ENCODE peak calls at places on chromosomes 13 and 19, in four cellular contexts. One of them, this sample, is unnamed.

GRCh38 chr13:27961227-27962085 is 7.7 kb downstream of the CDX2 start:
- DNase-seq in stimulated activated CD8-positive, alpha-beta memory T cell treated with anti-CD3 and anti-CD28 coated beads, Interleukin-4, amount 100 ng/mL, for 48 hours: no peak
- DNase-seq in epithelial cell of esophagus: no peak
- DNase-seq in bronchial epithelial cell: no peak
- DNase-seq in this sample: no peak

GRCh38 chr19:16200038-16200775 is 2.5 kb downstream of the AP1M1 start:
- DNase-seq in stimulated activated CD8-positive, alpha-beta memory T cell treated with anti-CD3 and anti-CD28 coated beads, Interleukin-4, amount 100 ng/mL, for 48 hours: peak
- DNase-seq in epithelial cell of esophagus: peak
- DNase-seq in bronchial epithelial cell: no peak
- DNase-seq in this sample: peak

GRCh38 chr13:26216042-26216441 is 6.1 kb downstream of the RNF6 start:
- DNase-seq in stimulated activated CD8-positive, alpha-beta memory T cell treated with anti-CD3 and anti-CD28 coated beads, Interleukin-4, amount 100 ng/mL, for 48 hours: no peak
- DNase-seq in epithelial cell of esophagus: no peak
- DNase-seq in bronchial epithelial cell: no peak
- DNase-seq in this sample: no peak

GRCh38 chr19:34350161-34350561 is 14.8 kb upstream of the GPI start:
- DNase-seq in stimulated activated CD8-positive, alpha-beta memory T cell treated with anti-CD3 and anti-CD28 coated beads, Interleukin-4, amount 100 ng/mL, for 48 hours: peak
- DNase-seq in epithelial cell of esophagus: no peak
- DNase-seq in bronchial epithelial cell: no peak
- DNase-seq in this sample: peak

GRCh38 chr13:65605386-65605785 is 1624.8 kb downstream of the PCDH9 start:
- DNase-seq in stimulated activated CD8-positive, alpha-beta memory T cell treated with anti-CD3 and anti-CD28 coated beads, Interleukin-4, amount 100 ng/mL, for 48 hours: no peak
- DNase-seq in epithelial cell of esophagus: no peak
- DNase-seq in bronchial epithelial cell: no peak
- DNase-seq in this sample: no peak

GRCh38 chr19:34126966-34127365 is 45.3 kb upstream of the LSM14A start:
- DNase-seq in stimulated activated CD8-positive, alpha-beta memory T cell treated with anti-CD3 and anti-CD28 coated beads, Interleukin-4, amount 100 ng/mL, for 48 hours: no peak
- DNase-seq in epithelial cell of esophagus: no peak
- DNase-seq in bronchial epithelial cell: no peak
- DNase-seq in this sample: no peak

GRCh38 chr13:76596216-76596615 is 290.0 kb downstream of the KCTD12 start:
- DNase-seq in stimulated activated CD8-positive, alpha-beta memory T cell treated with anti-CD3 and anti-CD28 coated beads, Interleukin-4, amount 100 ng/mL, for 48 hours: no peak
- DNase-seq in epithelial cell of esophagus: no peak
- DNase-seq in bronchial epithelial cell: no peak
- DNase-seq in this sample: no peak

GRCh38 chr19:1049841-1050240 is 9.9 kb downstream of the ABCA7 start:
- DNase-seq in stimulated activated CD8-positive, alpha-beta memory T cell treated with anti-CD3 and anti-CD28 coated beads, Interleukin-4, amount 100 ng/mL, for 48 hours: no peak
- DNase-seq in epithelial cell of esophagus: no peak
- DNase-seq in bronchial epithelial cell: no peak
- DNase-seq in this sample: no peak

GRCh38 chr19:23439623-23440022 is 44.4 kb upstream of the ZNF91 start:
- DNase-seq in stimulated activated CD8-positive, alpha-beta memory T cell treated with anti-CD3 and anti-CD28 coated beads, Interleukin-4, amount 100 ng/mL, for 48 hours: no peak
- DNase-seq in epithelial cell of esophagus: no peak
- DNase-seq in bronchial epithelial cell: no peak
- DNase-seq in this sample: no peak

GRCh38 chr13:38202730-38203129 is 146.9 kb upstream of the UFM1 start:
- DNase-seq in stimulated activated CD8-positive, alpha-beta memory T cell treated with anti-CD3 and anti-CD28 coated beads, Interleukin-4, amount 100 ng/mL, for 48 hours: no peak
- DNase-seq in epithelial cell of esophagus: peak
- DNase-seq in bronchial epithelial cell: peak
- DNase-seq in this sample: peak

GRCh38 chr13:110869805-110870706 is 44.8 kb downstream of the ANKRD10 start:
- DNase-seq in stimulated activated CD8-positive, alpha-beta memory T cell treated with anti-CD3 and anti-CD28 coated beads, Interleukin-4, amount 100 ng/mL, for 48 hours: peak
- DNase-seq in epithelial cell of esophagus: peak
- DNase-seq in bronchial epithelial cell: peak
- DNase-seq in this sample: peak

GRCh38 chr19:45376045-45376724 is 5.8 kb upstream of the ERCC2 start:
- DNase-seq in stimulated activated CD8-positive, alpha-beta memory T cell treated with anti-CD3 and anti-CD28 coated beads, Interleukin-4, amount 100 ng/mL, for 48 hours: no peak
- DNase-seq in epithelial cell of esophagus: peak
- DNase-seq in bronchial epithelial cell: peak
- DNase-seq in this sample: peak

GRCh38 chr13:37602743-37603381 is 4.3 kb upstream of the POSTN start:
- DNase-seq in stimulated activated CD8-positive, alpha-beta memory T cell treated with anti-CD3 and anti-CD28 coated beads, Interleukin-4, amount 100 ng/mL, for 48 hours: no peak
- DNase-seq in epithelial cell of esophagus: peak
- DNase-seq in bronchial epithelial cell: peak
- DNase-seq in this sample: peak

GRCh38 chr13:114132419-114133121 is at the start of gene RASA3:
- DNase-seq in stimulated activated CD8-positive, alpha-beta memory T cell treated with anti-CD3 and anti-CD28 coated beads, Interleukin-4, amount 100 ng/mL, for 48 hours: peak
- DNase-seq in epithelial cell of esophagus: peak
- DNase-seq in bronchial epithelial cell: peak
- DNase-seq in this sample: peak

GRCh38 chr19:45999653-46000121 is 4.4 kb downstream of the CCDC61 start:
- DNase-seq in stimulated activated CD8-positive, alpha-beta memory T cell treated with anti-CD3 and anti-CD28 coated beads, Interleukin-4, amount 100 ng/mL, for 48 hours: peak
- DNase-seq in epithelial cell of esophagus: peak
- DNase-seq in bronchial epithelial cell: peak
- DNase-seq in this sample: peak

GRCh38 chr19:4730740-4731171 is 7.1 kb upstream of the DPP9 start:
- DNase-seq in stimulated activated CD8-positive, alpha-beta memory T cell treated with anti-CD3 and anti-CD28 coated beads, Interleukin-4, amount 100 ng/mL, for 48 hours: peak
- DNase-seq in epithelial cell of esophagus: no peak
- DNase-seq in bronchial epithelial cell: no peak
- DNase-seq in this sample: peak

GRCh38 chr13:21849323-21849722 is 178.4 kb downstream of the FGF9 start:
- DNase-seq in stimulated activated CD8-positive, alpha-beta memory T cell treated with anti-CD3 and anti-CD28 coated beads, Interleukin-4, amount 100 ng/mL, for 48 hours: no peak
- DNase-seq in epithelial cell of esophagus: peak
- DNase-seq in bronchial epithelial cell: peak
- DNase-seq in this sample: peak

GRCh38 chr19:19113040-19113541 is 25.2 kb downstream of the TMEM161A start:
- DNase-seq in stimulated activated CD8-positive, alpha-beta memory T cell treated with anti-CD3 and anti-CD28 coated beads, Interleukin-4, amount 100 ng/mL, for 48 hours: no peak
- DNase-seq in epithelial cell of esophagus: peak
- DNase-seq in bronchial epithelial cell: no peak
- DNase-seq in this sample: peak

GRCh38 chr13:99218545-99218944 is 17.9 kb downstream of the UBAC2 start:
- DNase-seq in stimulated activated CD8-positive, alpha-beta memory T cell treated with anti-CD3 and anti-CD28 coated beads, Interleukin-4, amount 100 ng/mL, for 48 hours: no peak
- DNase-seq in epithelial cell of esophagus: no peak
- DNase-seq in bronchial epithelial cell: no peak
- DNase-seq in this sample: no peak

GRCh38 chr13:25844559-25845434 is 207.0 kb downstream of the SHISA2 start:
- DNase-seq in stimulated activated CD8-positive, alpha-beta memory T cell treated with anti-CD3 and anti-CD28 coated beads, Interleukin-4, amount 100 ng/mL, for 48 hours: no peak
- DNase-seq in epithelial cell of esophagus: no peak
- DNase-seq in bronchial epithelial cell: no peak
- DNase-seq in this sample: no peak

GRCh38 chr13:99431927-99432636 is 69.2 kb upstream of the TM9SF2 start:
- DNase-seq in stimulated activated CD8-positive, alpha-beta memory T cell treated with anti-CD3 and anti-CD28 coated beads, Interleukin-4, amount 100 ng/mL, for 48 hours: peak
- DNase-seq in epithelial cell of esophagus: no peak
- DNase-seq in bronchial epithelial cell: no peak
- DNase-seq in this sample: no peak

GRCh38 chr13:43057653-43058317 is 34.4 kb downstream of the DNAJC15 start:
- DNase-seq in stimulated activated CD8-positive, alpha-beta memory T cell treated with anti-CD3 and anti-CD28 coated beads, Interleukin-4, amount 100 ng/mL, for 48 hours: peak
- DNase-seq in epithelial cell of esophagus: peak
- DNase-seq in bronchial epithelial cell: no peak
- DNase-seq in this sample: no peak

GRCh38 chr13:37598572-37598971 is at the start of gene POSTN:
- DNase-seq in stimulated activated CD8-positive, alpha-beta memory T cell treated with anti-CD3 and anti-CD28 coated beads, Interleukin-4, amount 100 ng/mL, for 48 hours: no peak
- DNase-seq in epithelial cell of esophagus: no peak
- DNase-seq in bronchial epithelial cell: no peak
- DNase-seq in this sample: no peak

GRCh38 chr19:30063184-30064020 is 121.4 kb downstream of the URI1 start:
- DNase-seq in stimulated activated CD8-positive, alpha-beta memory T cell treated with anti-CD3 and anti-CD28 coated beads, Interleukin-4, amount 100 ng/mL, for 48 hours: peak
- DNase-seq in epithelial cell of esophagus: no peak
- DNase-seq in bronchial epithelial cell: no peak
- DNase-seq in this sample: no peak

GRCh38 chr19:37342753-37343152 is 28.1 kb upstream of the ZNF527 start:
- DNase-seq in stimulated activated CD8-positive, alpha-beta memory T cell treated with anti-CD3 and anti-CD28 coated beads, Interleukin-4, amount 100 ng/mL, for 48 hours: no peak
- DNase-seq in epithelial cell of esophagus: no peak
- DNase-seq in bronchial epithelial cell: no peak
- DNase-seq in this sample: no peak

GRCh38 chr19:8849232-8849631 is 17.1 kb downstream of the MBD3L1 start:
- DNase-seq in stimulated activated CD8-positive, alpha-beta memory T cell treated with anti-CD3 and anti-CD28 coated beads, Interleukin-4, amount 100 ng/mL, for 48 hours: no peak
- DNase-seq in epithelial cell of esophagus: no peak
- DNase-seq in bronchial epithelial cell: no peak
- DNase-seq in this sample: no peak

GRCh38 chr19:4327252-4327876 is 11.3 kb downstream of the STAP2 start:
- DNase-seq in stimulated activated CD8-positive, alpha-beta memory T cell treated with anti-CD3 and anti-CD28 coated beads, Interleukin-4, amount 100 ng/mL, for 48 hours: peak
- DNase-seq in epithelial cell of esophagus: peak
- DNase-seq in bronchial epithelial cell: no peak
- DNase-seq in this sample: peak

GRCh38 chr19:40921005-40921897 is 39.2 kb upstream of the CYP2A7 start:
- DNase-seq in stimulated activated CD8-positive, alpha-beta memory T cell treated with anti-CD3 and anti-CD28 coated beads, Interleukin-4, amount 100 ng/mL, for 48 hours: no peak
- DNase-seq in epithelial cell of esophagus: peak
- DNase-seq in bronchial epithelial cell: peak
- DNase-seq in this sample: peak

GRCh38 chr13:36885901-36886300 is 34.1 kb downstream of the SMAD9 start:
- DNase-seq in stimulated activated CD8-positive, alpha-beta memory T cell treated with anti-CD3 and anti-CD28 coated beads, Interleukin-4, amount 100 ng/mL, for 48 hours: no peak
- DNase-seq in epithelial cell of esophagus: no peak
- DNase-seq in bronchial epithelial cell: no peak
- DNase-seq in this sample: no peak

GRCh38 chr13:97582170-97582569 is 148.2 kb downstream of the RAP2A start:
- DNase-seq in stimulated activated CD8-positive, alpha-beta memory T cell treated with anti-CD3 and anti-CD28 coated beads, Interleukin-4, amount 100 ng/mL, for 48 hours: no peak
- DNase-seq in epithelial cell of esophagus: no peak
- DNase-seq in bronchial epithelial cell: no peak
- DNase-seq in this sample: no peak

GRCh38 chr13:114115191-114115671 is 17.2 kb downstream of the RASA3 start:
- DNase-seq in stimulated activated CD8-positive, alpha-beta memory T cell treated with anti-CD3 and anti-CD28 coated beads, Interleukin-4, amount 100 ng/mL, for 48 hours: peak
- DNase-seq in epithelial cell of esophagus: peak
- DNase-seq in bronchial epithelial cell: peak
- DNase-seq in this sample: peak

GRCh38 chr19:1076951-1077350 is 10.0 kb downstream of the ARHGAP45 start:
- DNase-seq in stimulated activated CD8-positive, alpha-beta memory T cell treated with anti-CD3 and anti-CD28 coated beads, Interleukin-4, amount 100 ng/mL, for 48 hours: peak
- DNase-seq in epithelial cell of esophagus: peak
- DNase-seq in bronchial epithelial cell: peak
- DNase-seq in this sample: peak

GRCh38 chr19:43596842-43597461 is 557 bp downstream of the ZNF576 start:
- DNase-seq in stimulated activated CD8-positive, alpha-beta memory T cell treated with anti-CD3 and anti-CD28 coated beads, Interleukin-4, amount 100 ng/mL, for 48 hours: no peak
- DNase-seq in epithelial cell of esophagus: no peak
- DNase-seq in bronchial epithelial cell: no peak
- DNase-seq in this sample: peak

This sample was measured in kidney tubule cell.